ENCODE peak calls at places on chromosomes 13 and 19, in five cellular contexts. S is tibial artery, C is suprapubic skin, I is uterus, P is RWPE2. Z is an unnamed sample.

GRCh38 chr19:11261902-11262839 is at the start of gene DOCK6:
- DNase-seq in S (no peak), C (no peak), I (peak; percentile 42), P (no peak), Z (no peak)

GRCh38 chr13:70967564-70967963 is 859.3 kb upstream of the KLHL1 start:
- DNase-seq in S (no peak), C (no peak), I (no peak), P (no peak), Z (no peak)

GRCh38 chr13:83618966-83619365 is 263.3 kb downstream of the SLITRK1 start:
- DNase-seq in S (no peak), C (no peak), I (no peak), P (no peak), Z (peak; percentile 18)

GRCh38 chr19:52410276-52410675 is 12.6 kb downstream of the ZNF528 start:
- DNase-seq in S (no peak), C (no peak), I (no peak), P (no peak), Z (no peak)

GRCh38 chr19:39671739-39672363 is 16.1 kb downstream of the LGALS16 start:
- DNase-seq in S (no peak), C (no peak), I (no peak), P (no peak), Z (peak; percentile 48)

GRCh38 chr19:56705939-56706338 is 34.4 kb upstream of the ZNF835 start:
- DNase-seq in S (no peak), C (no peak), I (no peak), P (no peak), Z (no peak)

GRCh38 chr19:47272448-47273312 is 2.0 kb upstream of the INAFM1 start:
- DNase-seq in S (no peak), C (no peak), I (no peak), P (no peak), Z (no peak)

GRCh38 chr19:39916236-39916635 is 18.2 kb downstream of the FCGBP start:
- DNase-seq in S (peak; percentile 40), C (peak; percentile 35), I (no peak), P (no peak), Z (no peak)

GRCh38 chr19:13053238-13053637 is 49.4 kb downstream of the LYL1 start:
- DNase-seq in S (no peak), C (no peak), I (no peak), P (no peak), Z (no peak)
- H3K27ac ChIP-seq in S (peak overlapping the region; percentile 92), C (peak overlapping the region; percentile 92), I (peak overlapping the region; percentile 98), P (peak overlapping the region; percentile 98), Z (peak overlapping the region; percentile 90)

GRCh38 chr13:20128459-20128927 is 32.4 kb downstream of the GJA3 start:
- DNase-seq in S (no peak), C (peak; percentile 67), I (no peak), P (no peak), Z (no peak)
- TF ChIP-seq CTCF in S (no peak), C (peak; percentile 32), I (no peak), P (peak; percentile 44), Z (peak; percentile 48)

GRCh38 chr13:66216723-66217122 is 1013.4 kb downstream of the PCDH9 start:
- DNase-seq in S (no peak), C (no peak), I (no peak), P (no peak), Z (peak; percentile 0)
- H3K4me3 ChIP-seq in S (no peak overlapping the region), C (no peak overlapping the region), I (no peak overlapping the region), P (no peak overlapping the region), Z (no peak overlapping the region)

DNA sequence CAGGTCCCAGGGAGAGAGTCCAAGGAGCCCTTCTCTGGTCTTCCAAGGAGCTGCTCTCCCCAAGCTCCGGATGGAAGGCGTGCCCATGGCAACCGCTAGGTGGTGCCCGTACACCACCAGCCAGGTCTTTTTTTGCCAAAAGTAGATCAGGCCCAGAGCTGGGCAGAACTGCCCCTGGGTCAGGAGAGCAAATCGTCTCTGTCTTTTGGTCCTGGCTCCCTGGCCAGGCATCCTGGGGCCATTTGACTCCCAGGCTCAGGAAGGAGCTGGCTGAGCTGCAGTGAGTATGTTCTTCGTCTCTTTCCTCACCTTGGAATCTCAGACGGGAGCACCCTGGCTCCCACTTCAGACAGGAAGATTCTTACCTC is 24.6 kb upstream of the BCL3 start:
- DNase-seq in S (peak; percentile 87), C (peak; percentile 91), I (peak; percentile 86), P (no peak), Z (peak; percentile 62)
- H3K27ac ChIP-seq in S (no peak overlapping the region), C (no peak overlapping the region), I (no peak overlapping the region), P (peak overlapping the region; percentile 9), Z (peak overlapping the region; percentile 19)

DNA sequence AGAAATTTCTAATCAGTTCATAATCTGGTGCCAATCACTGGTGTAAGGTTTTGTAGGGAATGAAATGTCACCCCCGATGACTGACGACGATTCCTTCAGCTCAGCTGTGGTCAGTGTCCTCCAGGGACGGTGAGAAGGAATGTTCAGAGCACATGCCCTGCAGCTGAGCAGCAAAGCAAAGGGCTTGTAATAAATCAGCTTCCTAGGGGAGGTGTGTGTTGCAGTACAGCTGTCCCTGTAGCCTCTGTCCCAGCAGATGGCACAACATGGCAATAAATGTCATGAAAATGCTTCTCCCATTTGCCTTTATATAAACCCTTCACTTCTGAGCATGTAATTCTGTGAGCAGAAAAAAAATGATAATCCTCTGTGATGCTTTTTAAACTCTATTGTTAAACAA is 102.4 kb downstream of the FAM216B start:
- DNase-seq in S (no peak), C (no peak), I (no peak), P (no peak), Z (peak; percentile 63)
- TF ChIP-seq CTCF in S (no peak), C (no peak), I (peak; percentile 10), P (peak; percentile 27), Z (peak; percentile 44)